ENCODE peak calls at places on chromosomes 2 and 18, in four cellular contexts. One of them, this sample, is unnamed.

GRCh38 chr2:46334389-46335345 is 37.5 kb downstream of the EPAS1 start:
- DNase-seq in cardiac fibroblast: peak
- DNase-seq in brain microvascular endothelial cell: peak
- DNase-seq in coronary artery: peak
- DNase-seq in this sample: peak

GRCh38 chr2:236718207-236718992 is 148.8 kb downstream of the ACKR3 start:
- DNase-seq in cardiac fibroblast: no peak
- DNase-seq in coronary artery: no peak
- DNase-seq in brain microvascular endothelial cell: peak
- DNase-seq in this sample: no peak

GRCh38 chr18:5239447-5239846 is 42.4 kb upstream of the AKAIN1 start:
- DNase-seq in cardiac fibroblast: no peak
- DNase-seq in coronary artery: no peak
- DNase-seq in brain microvascular endothelial cell: no peak
- DNase-seq in this sample: no peak

GRCh38 chr2:241767464-241768250 is 9.0 kb upstream of the GAL3ST2 start:
- DNase-seq in cardiac fibroblast: no peak
- DNase-seq in brain microvascular endothelial cell: no peak
- DNase-seq in coronary artery: peak
- DNase-seq in this sample: no peak

GRCh38 chr2:114683251-114683650 is 240.8 kb downstream of the DPP10 start:
- DNase-seq in cardiac fibroblast: no peak
- DNase-seq in brain microvascular endothelial cell: no peak
- DNase-seq in coronary artery: no peak
- DNase-seq in this sample: no peak

GRCh38 chr2:100819365-100820345 is at the start of gene NPAS2:
- DNase-seq in coronary artery: no peak
- DNase-seq in brain microvascular endothelial cell: no peak
- DNase-seq in cardiac fibroblast: peak
- DNase-seq in this sample: peak

GRCh38 chr2:142843731-142844130 is 33.7 kb upstream of the KYNU start:
- DNase-seq in brain microvascular endothelial cell: no peak
- DNase-seq in cardiac fibroblast: no peak
- DNase-seq in coronary artery: no peak
- DNase-seq in this sample: no peak

GRCh38 chr2:28355521-28356094 is 37.0 kb upstream of the FOSL2 start:
- DNase-seq in brain microvascular endothelial cell: no peak
- DNase-seq in cardiac fibroblast: peak
- DNase-seq in coronary artery: no peak
- DNase-seq in this sample: no peak

GRCh38 chr18:75531851-75532241 is 104.3 kb upstream of the SMIM21 start:
- DNase-seq in brain microvascular endothelial cell: no peak
- DNase-seq in coronary artery: no peak
- DNase-seq in cardiac fibroblast: no peak
- DNase-seq in this sample: no peak

GRCh38 chr2:216681683-216682082 is 13.7 kb downstream of the IGFBP5 start:
- DNase-seq in cardiac fibroblast: no peak
- DNase-seq in coronary artery: no peak
- DNase-seq in brain microvascular endothelial cell: no peak
- DNase-seq in this sample: no peak

GRCh38 chr2:234869969-234870368 is 81.8 kb upstream of the SH3BP4 start:
- DNase-seq in coronary artery: no peak
- DNase-seq in brain microvascular endothelial cell: no peak
- DNase-seq in cardiac fibroblast: no peak
- DNase-seq in this sample: no peak

GRCh38 chr2:224241812-224242211 is 160.1 kb downstream of the FAM124B start:
- DNase-seq in cardiac fibroblast: no peak
- DNase-seq in brain microvascular endothelial cell: no peak
- DNase-seq in coronary artery: no peak
- DNase-seq in this sample: no peak

GRCh38 chr2:73092146-73092783 is 20.5 kb downstream of the RAB11FIP5 start:
- DNase-seq in coronary artery: no peak
- DNase-seq in brain microvascular endothelial cell: no peak
- DNase-seq in cardiac fibroblast: no peak
- DNase-seq in this sample: no peak

GRCh38 chr18:78634061-78634696 is 345.4 kb upstream of the SALL3 start:
- DNase-seq in cardiac fibroblast: no peak
- DNase-seq in coronary artery: no peak
- DNase-seq in brain microvascular endothelial cell: no peak
- DNase-seq in this sample: no peak

GRCh38 chr2:70822843-70823629 is 2.6 kb upstream of the CLEC4F start:
- DNase-seq in brain microvascular endothelial cell: no peak
- DNase-seq in cardiac fibroblast: no peak
- DNase-seq in coronary artery: peak
- DNase-seq in this sample: no peak

GRCh38 chr2:231687133-231687852 is 21.0 kb upstream of the PTMA start:
- DNase-seq in coronary artery: no peak
- DNase-seq in cardiac fibroblast: peak
- DNase-seq in brain microvascular endothelial cell: no peak
- DNase-seq in this sample: peak
- H3K4me3 ChIP-seq in coronary artery: no peak
- H3K4me3 ChIP-seq in cardiac fibroblast: no peak
- H3K4me3 ChIP-seq in brain microvascular endothelial cell: no peak
- H3K4me3 ChIP-seq in this sample: no peak

DNA sequence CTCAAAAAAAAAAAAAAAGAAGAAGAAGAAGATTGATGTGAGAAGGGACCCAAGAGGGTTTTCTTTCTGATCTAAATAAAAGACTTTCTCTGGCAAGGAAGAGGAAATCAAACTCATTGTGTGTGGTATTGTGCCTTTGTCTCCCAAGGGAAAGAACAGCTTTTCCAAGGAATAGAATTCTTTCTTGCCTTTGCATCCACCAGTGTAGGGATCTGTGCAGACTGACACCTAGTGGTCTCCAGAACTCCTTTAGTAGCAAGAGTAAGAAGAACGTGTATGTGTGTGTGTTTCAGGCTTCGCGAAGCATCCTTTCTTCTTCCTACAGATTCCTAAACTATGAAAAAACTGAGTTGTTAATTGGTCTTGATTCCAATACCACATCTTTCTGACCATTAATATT is 33.5 kb upstream of the CRIM1 start:
- DNase-seq in brain microvascular endothelial cell: peak
- DNase-seq in cardiac fibroblast: peak
- DNase-seq in coronary artery: no peak
- DNase-seq in this sample: peak
- TF ChIP-seq CTCF in brain microvascular endothelial cell: peak
- TF ChIP-seq CTCF in cardiac fibroblast: peak
- TF ChIP-seq CTCF in coronary artery: no peak
- TF ChIP-seq CTCF in this sample: peak

GRCh38 chr2:208501217-208501616 is 94.6 kb downstream of the PTH2R start:
- DNase-seq in cardiac fibroblast: no peak
- DNase-seq in coronary artery: no peak
- DNase-seq in brain microvascular endothelial cell: peak
- DNase-seq in this sample: peak
- H3K4me3 ChIP-seq in cardiac fibroblast: no peak
- H3K4me3 ChIP-seq in coronary artery: no peak
- H3K4me3 ChIP-seq in brain microvascular endothelial cell: no peak
- H3K4me3 ChIP-seq in this sample: no peak

DNA sequence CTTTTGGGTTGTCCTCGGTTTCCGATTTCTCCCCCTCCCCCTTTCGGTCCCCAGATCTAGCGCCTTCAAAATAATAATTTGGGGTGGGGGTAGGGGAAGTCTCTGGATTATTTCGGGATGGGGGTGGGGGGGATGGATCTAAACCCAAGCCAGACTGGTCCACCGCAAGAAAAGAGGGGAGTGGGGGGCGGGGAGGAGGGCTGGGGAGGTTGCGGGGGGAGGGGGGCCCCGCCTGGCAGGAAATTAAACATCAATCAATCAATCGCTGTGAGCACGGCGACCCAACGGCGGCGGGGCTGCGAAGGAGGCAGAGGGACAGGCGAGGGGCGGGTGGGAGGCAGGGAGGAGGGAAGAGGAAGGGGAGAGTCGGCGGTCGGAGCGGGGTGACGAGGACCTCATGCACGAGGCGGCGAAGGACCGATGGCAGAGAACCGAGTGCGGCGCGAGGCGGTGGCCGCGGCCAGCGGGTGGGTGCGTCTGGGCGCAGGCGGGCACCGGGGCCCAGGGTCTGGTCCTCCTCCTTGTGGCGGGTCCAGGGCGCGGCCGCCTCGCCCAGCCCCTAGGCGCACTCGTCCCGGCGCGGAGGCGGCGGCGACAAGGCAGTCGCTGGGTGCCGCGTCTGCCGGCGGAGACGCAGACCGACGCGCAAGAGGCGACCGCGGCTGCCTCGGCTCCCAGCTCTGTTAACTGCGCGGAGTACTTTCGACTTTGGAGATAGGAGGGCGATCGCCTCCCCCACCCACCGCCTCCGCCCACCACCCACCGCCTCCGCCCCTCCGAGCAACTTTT is 472 bp upstream of the SATB2 start:
- DNase-seq in cardiac fibroblast: no peak
- DNase-seq in coronary artery: no peak
- DNase-seq in brain microvascular endothelial cell: no peak
- DNase-seq in this sample: peak
- TF ChIP-seq CTCF in cardiac fibroblast: no peak
- TF ChIP-seq CTCF in coronary artery: no peak
- TF ChIP-seq CTCF in brain microvascular endothelial cell: no peak
- TF ChIP-seq CTCF in this sample: no peak

GRCh38 chr2:160306985-160307384 is 106.9 kb upstream of the ITGB6 start:
- DNase-seq in cardiac fibroblast: peak
- DNase-seq in brain microvascular endothelial cell: no peak
- DNase-seq in coronary artery: no peak
- DNase-seq in this sample: peak
- H3K4me3 ChIP-seq in cardiac fibroblast: no peak
- H3K4me3 ChIP-seq in brain microvascular endothelial cell: no peak
- H3K4me3 ChIP-seq in coronary artery: no peak
- H3K4me3 ChIP-seq in this sample: no peak

GRCh38 chr2:40284797-40285196 is 167.1 kb downstream of the SLC8A1 start:
- DNase-seq in brain microvascular endothelial cell: peak
- DNase-seq in cardiac fibroblast: peak
- DNase-seq in coronary artery: no peak
- DNase-seq in this sample: no peak
- TF ChIP-seq CTCF in brain microvascular endothelial cell: peak
- TF ChIP-seq CTCF in cardiac fibroblast: peak
- TF ChIP-seq CTCF in coronary artery: no peak
- TF ChIP-seq CTCF in this sample: peak

DNA sequence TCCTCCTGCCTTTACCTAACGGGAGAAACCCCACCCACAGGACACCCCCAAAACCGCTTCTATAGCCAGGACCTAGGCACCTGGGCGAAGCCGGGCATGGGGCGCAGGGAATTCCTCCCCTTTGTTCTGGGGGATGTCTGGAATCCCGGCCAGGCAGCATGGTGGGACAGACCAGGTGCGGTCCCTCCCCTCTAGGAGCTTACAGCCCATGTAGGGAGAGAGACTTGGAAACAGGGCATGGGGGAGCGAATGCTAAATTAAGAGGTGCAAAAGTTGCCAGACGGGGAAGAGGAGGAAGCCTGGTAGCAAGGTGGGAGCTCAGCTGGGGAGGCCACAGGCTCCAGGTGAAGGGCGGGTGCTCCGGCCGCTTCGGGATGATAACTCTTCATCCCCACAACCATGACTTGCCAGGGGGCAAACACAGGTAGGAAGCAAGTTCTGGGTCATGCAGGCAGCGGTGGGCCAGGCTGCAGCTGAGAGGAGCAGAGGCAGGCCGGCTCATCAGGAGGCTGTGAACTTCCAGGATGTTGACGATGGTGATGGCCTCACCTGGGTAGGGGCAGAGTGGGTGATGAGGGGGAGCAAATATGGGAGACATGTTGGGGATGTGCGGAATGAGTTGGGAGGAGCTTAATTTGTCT is 1.3 kb downstream of the TMEM37 start:
- DNase-seq in brain microvascular endothelial cell: no peak
- DNase-seq in coronary artery: no peak
- DNase-seq in cardiac fibroblast: no peak
- DNase-seq in this sample: no peak
- H3K4me3 ChIP-seq in brain microvascular endothelial cell: no peak
- H3K4me3 ChIP-seq in coronary artery: peak
- H3K4me3 ChIP-seq in cardiac fibroblast: no peak
- H3K4me3 ChIP-seq in this sample: peak

GRCh38 chr18:46097853-46098615 is at the start of gene ATP5F1A:
- DNase-seq in brain microvascular endothelial cell: peak
- DNase-seq in coronary artery: peak
- DNase-seq in cardiac fibroblast: peak
- DNase-seq in this sample: peak
- TF ChIP-seq CTCF in brain microvascular endothelial cell: no peak
- TF ChIP-seq CTCF in coronary artery: no peak
- TF ChIP-seq CTCF in cardiac fibroblast: no peak
- TF ChIP-seq CTCF in this sample: no peak

GRCh38 chr18:58578321-58578720 is 50.6 kb downstream of the ALPK2 start:
- DNase-seq in brain microvascular endothelial cell: peak
- DNase-seq in cardiac fibroblast: peak
- DNase-seq in coronary artery: no peak
- DNase-seq in this sample: peak
- H3K4me3 ChIP-seq in brain microvascular endothelial cell: peak
- H3K4me3 ChIP-seq in cardiac fibroblast: peak
- H3K4me3 ChIP-seq in coronary artery: no peak
- H3K4me3 ChIP-seq in this sample: peak

GRCh38 chr2:95392730-95393455 is 9.6 kb upstream of the FAHD2A start:
- DNase-seq in cardiac fibroblast: no peak
- DNase-seq in coronary artery: no peak
- DNase-seq in brain microvascular endothelial cell: no peak
- DNase-seq in this sample: no peak
- TF ChIP-seq CTCF in cardiac fibroblast: peak
- TF ChIP-seq CTCF in coronary artery: no peak
- TF ChIP-seq CTCF in brain microvascular endothelial cell: peak
- TF ChIP-seq CTCF in this sample: peak

This sample was measured in choroid plexus epithelial cell.